ENCODE peak calls at places on chromosomes 1 and 21, in six cellular contexts. U, H, I, F, O and W are unnamed samples.

GRCh38 chr1:40303051-40303771 is 13.9 kb downstream of the COL9A2 start:
- DNase-seq in F (no peak), U (no peak), I (no peak), O (no peak), H (no peak), W (no peak)

GRCh38 chr1:233916706-233917105 is 12.2 kb downstream of the SLC35F3 start:
- DNase-seq in O (no peak), I (no peak), U (no peak), H (no peak), F (no peak), W (no peak)

GRCh38 chr1:29700522-29700921 is 464.2 kb downstream of the PTPRU start:
- DNase-seq in O (no peak), U (no peak), F (no peak), I (no peak), H (no peak), W (no peak)

GRCh38 chr1:207985996-207986395 is 75.1 kb upstream of the CD34 start:
- DNase-seq in F (no peak), I (no peak), O (no peak), U (no peak), H (no peak), W (no peak)

GRCh38 chr21:15221799-15222386 is 157.1 kb upstream of the NRIP1 start:
- DNase-seq in I (peak), F (no peak), O (no peak), U (no peak), H (no peak), W (no peak)

GRCh38 chr1:37073752-37074151 is 39.4 kb upstream of the GRIK3 start:
- DNase-seq in O (no peak), H (no peak), F (no peak), I (no peak), U (no peak), W (no peak)

GRCh38 chr1:7940745-7941436 is at the start of gene TNFRSF9:
- DNase-seq in O (no peak), I (peak), F (no peak), H (no peak), U (no peak), W (no peak)

GRCh38 chr1:119933397-119933796 is 37.1 kb upstream of the ADAM30 start:
- DNase-seq in U (no peak), I (no peak), H (no peak), O (no peak), F (no peak), W (no peak)

GRCh38 chr1:23567996-23568607 is 8.8 kb upstream of the ID3 start:
- DNase-seq in F (no peak), I (no peak), U (no peak), O (no peak), H (peak), W (no peak)

GRCh38 chr1:100706861-100707260 is 12.7 kb upstream of the VCAM1 start:
- DNase-seq in F (no peak), H (no peak), I (no peak), U (no peak), O (no peak), W (no peak)

GRCh38 chr1:39102537-39103320 is 76.6 kb downstream of the NDUFS5 start:
- DNase-seq in F (no peak), H (no peak), O (no peak), I (peak), U (no peak), W (peak)

GRCh38 chr1:212167098-212167497 is 118.1 kb upstream of the PPP2R5A start:
- DNase-seq in O (no peak), I (peak), F (no peak), U (no peak), H (no peak), W (no peak)

GRCh38 chr1:214573386-214574358 is 22.3 kb upstream of the PTPN14 start:
- DNase-seq in H (no peak), I (no peak), O (no peak), U (no peak), F (no peak), W (no peak)

GRCh38 chr1:215568287-215568692 is 1.2 kb downstream of the KCTD3 start:
- DNase-seq in U (no peak), O (no peak), I (peak), F (no peak), H (no peak), W (no peak)

GRCh38 chr1:228150458-228151169 is 884 bp downstream of the GJC2 start:
- DNase-seq in I (peak), F (no peak), U (no peak), O (no peak), H (no peak), W (no peak)

GRCh38 chr1:241972703-241973375 is 15.3 kb downstream of the BECN2 start:
- DNase-seq in I (peak), F (no peak), H (peak), U (no peak), O (no peak), W (no peak)

GRCh38 chr1:162070094-162070748 is 730 bp downstream of the NOS1AP start:
- DNase-seq in U (peak), F (no peak), H (no peak), O (peak), I (no peak), W (no peak)

GRCh38 chr1:43975249-43975961 is 645 bp downstream of the ATP6V0B start:
- DNase-seq in I (peak), O (peak), U (peak), H (no peak), F (no peak), W (peak)

GRCh38 chr1:153881764-153882163 is 41.0 kb downstream of the GATAD2B start:
- DNase-seq in F (no peak), U (no peak), O (no peak), I (peak), H (no peak), W (peak)

GRCh38 chr1:14822493-14822892 is 224.0 kb downstream of the KAZN start:
- DNase-seq in H (no peak), I (no peak), U (no peak), O (no peak), F (no peak), W (no peak)
- TF ChIP-seq CTCF in H (no peak), I (no peak), U (no peak), O (no peak), F (no peak), W (no peak)

GRCh38 chr1:166876540-166876838 is 425 bp upstream of the TADA1 start:
- DNase-seq in F (no peak), I (no peak), H (no peak), O (no peak), U (no peak), W (no peak)
- TF ChIP-seq CTCF in F (peak), I (peak), H (no peak), O (peak), U (no peak), W (no peak)

GRCh38 chr1:20266642-20267041 is 24.0 kb upstream of the VWA5B1 start:
- DNase-seq in I (no peak), U (no peak), H (no peak), O (no peak), F (no peak), W (no peak)
- TF ChIP-seq CTCF in I (no peak), U (no peak), H (no peak), O (no peak), F (no peak), W (no peak)

GRCh38 chr1:177355575-177355974 is 184.8 kb downstream of the BRINP2 start:
- DNase-seq in H (peak), I (peak), O (no peak), U (no peak), F (no peak), W (no peak)
- TF ChIP-seq CTCF in H (peak), I (peak), O (peak), U (peak), F (no peak), W (peak)

GRCh38 chr21:39051561-39051949 is 131.7 kb downstream of the PSMG1 start:
- DNase-seq in F (no peak), I (no peak), H (no peak), U (no peak), O (no peak), W (no peak)
- TF ChIP-seq CTCF in F (no peak), I (no peak), H (no peak), U (no peak), O (no peak), W (no peak)

DNA sequence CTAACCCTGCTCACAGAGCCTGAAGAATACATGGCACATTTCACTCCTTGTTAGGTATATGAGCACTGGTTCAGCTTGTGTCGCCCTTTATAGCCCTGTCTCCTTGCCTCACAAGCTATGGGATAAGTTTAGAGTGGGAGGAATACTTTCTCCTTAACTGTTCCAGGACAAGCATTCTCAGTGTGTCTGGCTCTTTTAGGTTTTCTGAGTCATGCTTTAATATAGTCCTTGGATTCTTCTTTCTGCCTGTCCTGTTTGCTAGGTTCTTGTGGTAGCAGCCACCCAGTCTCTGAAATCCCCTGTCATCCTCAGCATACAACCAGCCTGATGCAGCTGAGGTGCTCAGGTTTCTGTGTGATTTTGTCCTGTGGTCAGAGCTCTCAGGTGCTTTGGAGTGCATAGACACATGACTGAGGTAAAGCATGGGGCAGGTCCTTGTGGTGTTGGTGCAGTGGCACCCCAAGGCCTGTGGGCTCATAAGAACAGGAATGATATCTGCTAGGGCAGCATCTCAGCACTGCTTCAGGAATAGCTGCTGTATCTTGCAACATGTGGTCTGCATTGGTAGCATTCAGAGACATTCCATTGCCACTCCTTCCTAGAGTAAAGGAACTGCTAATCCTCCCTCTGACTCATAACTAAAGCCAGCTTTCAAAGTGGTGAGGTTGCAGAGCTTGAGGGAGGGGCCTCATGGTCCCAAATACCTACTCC is 14.2 kb upstream of the CASQ2 start:
- DNase-seq in F (no peak), H (no peak), O (no peak), I (peak), U (no peak), W (no peak)
- TF ChIP-seq CTCF in F (no peak), H (no peak), O (no peak), I (no peak), U (no peak), W (no peak)

DNA sequence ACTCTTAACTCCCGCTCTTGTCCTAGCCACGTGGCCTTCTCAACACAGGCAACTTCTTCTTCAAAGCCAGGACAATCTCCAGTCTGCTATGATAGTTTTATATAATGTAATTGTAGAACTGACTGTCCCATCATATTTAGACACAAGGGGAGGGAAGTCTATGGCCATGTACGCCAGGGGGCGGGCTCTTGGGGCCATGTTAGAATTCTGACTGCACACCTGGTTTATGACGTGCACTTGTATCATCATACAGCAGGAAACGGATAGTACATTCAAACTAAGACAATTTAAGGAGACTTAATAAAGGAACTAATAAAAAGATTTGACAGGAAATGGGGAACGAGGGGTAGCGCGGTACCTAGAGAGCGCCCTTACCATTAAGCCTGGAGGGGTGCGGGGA is 21.5 kb downstream of the DMRTB1 start:
- DNase-seq in H (no peak), U (no peak), I (no peak), O (no peak), F (no peak), W (no peak)
- TF ChIP-seq CTCF in H (no peak), U (no peak), I (no peak), O (no peak), F (no peak), W (no peak)